ENCODE peak calls at places on chromosome 14, in six cellular contexts. U is cardiac muscle cell, J is Ammon's horn, X is ovary, C is activated gamma-delta T cell treated with Interleukin-2 at 50 U/mL for 16 hours, O is HT-29. F is an unnamed sample.
A peak's percentile ranks its signal among the peaks of the same experiment; 100 is the strongest.

GRCh38 chr14:26765768-26766550 is 168.1 kb upstream of the NOVA1 start:
- DNase-seq in U (peak; percentile 91), J (no peak), X (peak; percentile 21), C (no peak), O (no peak), F (no peak)

GRCh38 chr14:31465113-31465512 is 7.8 kb upstream of the DTD2 start:
- DNase-seq in U (peak; percentile 7), J (no peak), X (no peak), C (no peak), O (no peak), F (no peak)

GRCh38 chr14:55874785-55875184 is 243.4 kb upstream of the PELI2 start:
- DNase-seq in U (no peak), J (peak; percentile 44), X (no peak), C (no peak), O (no peak), F (no peak)

GRCh38 chr14:94364964-94365363 is 23.4 kb downstream of the SERPINA1 start:
- DNase-seq in U (no peak), J (no peak), X (no peak), C (no peak), O (no peak), F (peak; percentile 71)

GRCh38 chr14:35051796-35052195 is 5.7 kb downstream of the FAM177A1 start:
- DNase-seq in U (peak; percentile 48), J (no peak), X (no peak), C (no peak), O (peak; percentile 46), F (no peak)

GRCh38 chr14:31420013-31420318 is 384 bp downstream of the HEATR5A start:
- DNase-seq in U (no peak), J (peak; percentile 23), X (peak; percentile 43), C (peak; percentile 7), O (peak; percentile 65), F (peak; percentile 93)

GRCh38 chr14:53355581-53356112 is 202.5 kb upstream of the DDHD1 start:
- DNase-seq in U (peak; percentile 44), J (peak; percentile 13), X (no peak), C (no peak), O (no peak), F (no peak)

GRCh38 chr14:95482967-95483842 is 33.2 kb downstream of the SYNE3 start:
- DNase-seq in U (peak; percentile 91), J (no peak), X (peak; percentile 89), C (no peak), O (peak; percentile 33), F (no peak)

GRCh38 chr14:95562892-95563685 is 28.2 kb downstream of the GLRX5 start:
- DNase-seq in U (peak; percentile 40), J (no peak), X (peak; percentile 30), C (no peak), O (no peak), F (no peak)

GRCh38 chr14:100994082-100994481 is 90.6 kb upstream of the RTL1 start:
- DNase-seq in U (no peak), J (no peak), X (no peak), C (no peak), O (no peak), F (no peak)

GRCh38 chr14:47422191-47422590 is 253.2 kb downstream of the MDGA2 start:
- DNase-seq in U (no peak), J (no peak), X (no peak), C (no peak), O (no peak), F (no peak)

GRCh38 chr14:51774209-51774608 is 86.2 kb upstream of the GNG2 start:
- DNase-seq in U (no peak), J (no peak), X (no peak), C (no peak), O (no peak), F (no peak)

GRCh38 chr14:73833024-73833423 is 18.6 kb upstream of the PTGR2 start:
- DNase-seq in U (peak; percentile 66), J (no peak), X (no peak), C (no peak), O (no peak), F (no peak)

GRCh38 chr14:54370323-54371125 is 26.3 kb upstream of the CDKN3 start:
- DNase-seq in U (no peak), J (no peak), X (no peak), C (no peak), O (no peak), F (no peak)

GRCh38 chr14:54642950-54643695 is 76.2 kb downstream of the SAMD4A start:
- DNase-seq in U (peak; percentile 57), J (no peak), X (no peak), C (no peak), O (peak; percentile 23), F (no peak)

GRCh38 chr14:54200726-54201125 is 196.1 kb upstream of the CDKN3 start:
- DNase-seq in U (no peak), J (no peak), X (no peak), C (no peak), O (no peak), F (no peak)

GRCh38 chr14:30257946-30258661 is 300.9 kb upstream of the G2E3 start:
- DNase-seq in U (no peak), J (no peak), X (no peak), C (no peak), O (no peak), F (no peak)

GRCh38 chr14:61188936-61189808 is 92.0 kb downstream of the TMEM30B start:
- DNase-seq in U (peak; percentile 81), J (peak; percentile 12), X (peak; percentile 62), C (no peak), O (no peak), F (no peak)

GRCh38 chr14:79379266-79379665 is 832.0 kb downstream of the DIO2 start:
- DNase-seq in U (no peak), J (no peak), X (no peak), C (no peak), O (no peak), F (no peak)

GRCh38 chr14:24277606-24278321 is 6.4 kb upstream of the RABGGTA start:
- DNase-seq in U (no peak), J (peak; percentile 55), X (no peak), C (no peak), O (no peak), F (no peak)

GRCh38 chr14:23865502-23865901 is 88.1 kb upstream of the DHRS4 start:
- DNase-seq in U (no peak), J (no peak), X (no peak), C (no peak), O (no peak), F (no peak)

GRCh38 chr14:20417250-20418186 is 4.2 kb upstream of the TEP1 start:
- DNase-seq in U (no peak), J (no peak), X (no peak), C (no peak), O (peak; percentile 46), F (no peak)

GRCh38 chr14:87065366-87065765 is 927.6 kb downstream of the GALC start:
- DNase-seq in U (no peak), J (no peak), X (no peak), C (no peak), O (no peak), F (no peak)

GRCh38 chr14:88955470-88955869 is 131.0 kb downstream of the TTC8 start:
- DNase-seq in U (peak; percentile 17), J (peak; percentile 25), X (no peak), C (no peak), O (no peak), F (no peak)

GRCh38 chr14:94536836-94537235 is 24.4 kb upstream of the SERPINA4 start:
- DNase-seq in U (peak; percentile 20), J (no peak), X (no peak), C (no peak), O (peak; percentile 51), F (no peak)

GRCh38 chr14:100554082-100554677 is 33.0 kb downstream of the BEGAIN start:
- DNase-seq in U (peak; percentile 30), J (no peak), X (peak; percentile 76), C (no peak), O (peak; percentile 8), F (no peak)

GRCh38 chr14:25009891-25010290 is 40.1 kb downstream of the STXBP6 start:
- DNase-seq in U (peak; percentile 59), J (no peak), X (no peak), C (no peak), O (no peak), F (no peak)

GRCh38 chr14:87000071-87000470 is 992.9 kb downstream of the GALC start:
- DNase-seq in U (no peak), J (no peak), X (no peak), C (no peak), O (no peak), F (no peak)

GRCh38 chr14:22084393-22085281 is 411.0 kb upstream of the OR4E1 start:
- DNase-seq in U (peak; percentile 71), J (peak; percentile 68), X (peak; percentile 27), C (peak; percentile 32), O (peak; percentile 62), F (no peak)

GRCh38 chr14:101128478-101129450 is 225.2 kb upstream of the RTL1 start:
- DNase-seq in U (no peak), J (no peak), X (peak; percentile 10), C (no peak), O (no peak), F (peak; percentile 81)

GRCh38 chr14:20848955-20849570 is 42.1 kb upstream of the RNASE3 start:
- DNase-seq in U (no peak), J (peak; percentile 61), X (no peak), C (no peak), O (no peak), F (no peak)

GRCh38 chr14:73467800-73468199 is 9.5 kb upstream of the NUMB start:
- DNase-seq in U (peak; percentile 50), J (no peak), X (no peak), C (no peak), O (no peak), F (no peak)

GRCh38 chr14:68795602-68796417 is 2.9 kb upstream of the ZFP36L1 start:
- DNase-seq in U (peak; percentile 79), J (peak; percentile 64), X (peak; percentile 87), C (peak; percentile 68), O (peak; percentile 74), F (peak; percentile 94)

GRCh38 chr14:102575479-102576428 is 16.7 kb upstream of the RCOR1 start:
- DNase-seq in U (no peak), J (no peak), X (no peak), C (no peak), O (no peak), F (no peak)

GRCh38 chr14:65824285-65824977 is 411.9 kb downstream of the FUT8 start:
- DNase-seq in U (peak; percentile 82), J (peak; percentile 85), X (peak; percentile 58), C (peak; percentile 58), O (peak; percentile 55), F (no peak)